ENCODE peak calls at places on chromosomes 7 and 10, in six cellular contexts. S is RCC 7860; I is pons; V is Right ventricle myocardium superior; M is CD8-positive, alpha-beta T cell; W is left lung. O is an unnamed sample.

GRCh38 chr7:90530263-90530662 is 60.8 kb downstream of the PTTG1IP2 start:
- DNase-seq in S (no peak), I (no peak), V (no peak), M (no peak), W (no peak), O (no peak)

GRCh38 chr7:13017325-13017853 is 330.0 kb downstream of the ARL4A start:
- DNase-seq in S (peak; percentile 34), I (no peak), V (no peak), M (no peak), W (no peak), O (peak; percentile 32)

GRCh38 chr7:111531993-111532392 is 30.3 kb downstream of the IMMP2L start:
- DNase-seq in S (no peak), I (no peak), V (no peak), M (no peak), W (no peak), O (no peak)

GRCh38 chr7:2508327-2509231 is 11.0 kb upstream of the LFNG start:
- DNase-seq in S (peak; percentile 88), I (no peak), V (peak; percentile 87), M (peak; percentile 95), W (peak; percentile 84), O (no peak)

GRCh38 chr7:25384820-25385560 is 156.7 kb upstream of the NPVF start:
- DNase-seq in S (no peak), I (no peak), V (no peak), M (no peak), W (no peak), O (no peak)

GRCh38 chr10:131495224-131495623 is 183.7 kb upstream of the TCERG1L start:
- DNase-seq in S (no peak), I (no peak), V (no peak), M (no peak), W (no peak), O (no peak)

GRCh38 chr10:37991655-37992054 is 15.2 kb upstream of the ZNF25 start:
- DNase-seq in S (no peak), I (no peak), V (no peak), M (no peak), W (no peak), O (no peak)

GRCh38 chr10:49089789-49090595 is 25.3 kb downstream of the VSTM4 start:
- DNase-seq in S (no peak), I (no peak), V (no peak), M (no peak), W (no peak), O (no peak)

GRCh38 chr7:47317537-47317936 is 264.4 kb downstream of the TNS3 start:
- DNase-seq in S (no peak), I (no peak), V (no peak), M (no peak), W (no peak), O (no peak)